ENCODE peak calls at places on chromosomes 13 and 19, in nine cellular contexts. O is A549, A is mammary epithelial cell, Y is neural progenitor cell, B is IMR-90, J is thoracic aorta, D is uterus, F is psoas muscle, H is stomach. K is an unnamed sample.

GRCh38 chr13:51230473-51231105 is 8.4 kb downstream of the FAM124A start:
- DNase-seq in A (no peak), Y (no peak), J (no peak), D (peak; percentile 86), O (no peak), B (peak; percentile 7), F (peak; percentile 46), H (peak; percentile 72), K (no peak)

GRCh38 chr13:52010890-52011689 is at the start of gene ATP7B:
- DNase-seq in B (no peak), H (no peak), O (peak; percentile 31), Y (peak; percentile 78), F (no peak), A (no peak), J (no peak), D (no peak), K (no peak)

GRCh38 chr19:48290341-48290922 is 20.6 kb downstream of the ZNF114 start:
- DNase-seq in Y (peak; percentile 80), O (peak; percentile 70), D (peak; percentile 28), H (no peak), F (no peak), B (peak; percentile 57), A (no peak), J (no peak), K (no peak)

GRCh38 chr19:38915329-38916321 is 3.6 kb upstream of the CCER2 start:
- DNase-seq in H (no peak), O (no peak), Y (no peak), J (no peak), B (no peak), F (no peak), D (no peak), A (no peak), K (no peak)

GRCh38 chr19:38664503-38665211 is 17.2 kb downstream of the ACTN4 start:
- DNase-seq in A (no peak), H (no peak), D (no peak), F (no peak), O (no peak), Y (no peak), J (no peak), B (no peak), K (no peak)

GRCh38 chr13:32728327-32728726 is 142.1 kb downstream of the PDS5B start:
- DNase-seq in F (no peak), D (no peak), B (no peak), O (no peak), A (no peak), Y (peak; percentile 77), H (no peak), J (no peak), K (no peak)

GRCh38 chr13:114311387-114311786 is 2.9 kb upstream of the CHAMP1 start:
- DNase-seq in J (no peak), B (no peak), F (no peak), H (no peak), O (no peak), A (no peak), D (no peak), Y (no peak), K (no peak)

GRCh38 chr19:50513746-50514345 is at the start of gene ASPDH:
- DNase-seq in Y (peak; percentile 50), A (no peak), F (no peak), O (no peak), H (no peak), B (no peak), D (no peak), J (no peak), K (no peak)

GRCh38 chr13:48749699-48750473 is 96.2 kb downstream of the CYSLTR2 start:
- DNase-seq in B (peak; percentile 99), H (peak; percentile 62), O (peak; percentile 62), Y (peak; percentile 62), D (peak; percentile 94), F (peak; percentile 85), J (peak; percentile 75), A (peak; percentile 99), K (peak; percentile 89)

GRCh38 chr13:48746816-48747215 is 93.1 kb downstream of the CYSLTR2 start:
- DNase-seq in J (no peak), A (no peak), F (no peak), Y (no peak), O (no peak), D (no peak), B (no peak), H (no peak), K (no peak)

GRCh38 chr13:48749144-48749543 is 95.4 kb downstream of the CYSLTR2 start:
- DNase-seq in B (peak; percentile 70), D (peak; percentile 25), F (no peak), A (peak; percentile 75), J (no peak), Y (no peak), H (no peak), O (no peak), K (no peak)

GRCh38 chr13:48748681-48749080 is 95.0 kb downstream of the CYSLTR2 start:
- DNase-seq in Y (no peak), J (no peak), A (no peak), D (no peak), F (no peak), B (peak; percentile 23), H (no peak), O (no peak), K (no peak)

GRCh38 chr13:48750588-48751383 is 97.1 kb downstream of the CYSLTR2 start:
- DNase-seq in B (no peak), F (peak; percentile 27), Y (no peak), A (no peak), H (no peak), O (no peak), D (peak; percentile 65), J (no peak), K (no peak)
- H3K27ac ChIP-seq in B (no peak overlapping the region), F (peak overlapping the region; percentile 53), Y (no peak overlapping the region), A (peak overlapping the region; percentile 82), H (peak overlapping the region; percentile 63), O (peak overlapping the region; percentile 47), D (peak overlapping the region; percentile 81), J (peak overlapping the region; percentile 49), K (no peak overlapping the region)

GRCh38 chr13:110421696-110422395 is 114.8 kb downstream of the COL4A2 start:
- DNase-seq in B (peak; percentile 90), A (no peak), D (no peak), Y (no peak), H (no peak), O (no peak), J (no peak), F (no peak), K (no peak)
- H3K4me1 ChIP-seq in B (peaks cover 22% of the 10 kb centered on the region), A (peaks cover 41% of the 10 kb centered on the region), D (peaks cover 6% of the 10 kb centered on the region), Y (peaks cover 5% of the 10 kb centered on the region), H (peaks cover 23% of the 10 kb centered on the region), O (peaks cover 29% of the 10 kb centered on the region), J (peaks cover 27% of the 10 kb centered on the region), F (peaks cover 4% of the 10 kb centered on the region), K (peaks cover 10% of the 10 kb centered on the region)

GRCh38 chr13:112969692-112970338 is 801 bp downstream of the MCF2L start:
- DNase-seq in H (no peak), Y (no peak), J (no peak), A (no peak), O (no peak), D (no peak), B (no peak), F (no peak), K (peak; percentile 6)

GRCh38 chr13:112968380-112968909 is 569 bp upstream of the MCF2L start:
- DNase-seq in D (no peak), F (no peak), Y (peak; percentile 43), O (peak; percentile 10), A (no peak), B (no peak), H (peak; percentile 79), J (no peak), K (peak; percentile 50)

GRCh38 chr13:112970552-112971287 is 1.7 kb downstream of the MCF2L start:
- DNase-seq in H (no peak), J (no peak), B (no peak), A (no peak), O (no peak), F (no peak), D (no peak), Y (no peak), K (peak; percentile 23)

GRCh38 chr13:112967666-112968379 is 1.2 kb upstream of the MCF2L start:
- DNase-seq in F (no peak), Y (peak; percentile 68), D (no peak), A (peak; percentile 35), J (no peak), O (no peak), B (no peak), H (no peak), K (peak; percentile 2)

GRCh38 chr13:112968910-112969691 is at the start of gene MCF2L:
- DNase-seq in O (peak; percentile 27), F (no peak), B (peak; percentile 31), J (no peak), H (peak; percentile 56), A (no peak), Y (peak; percentile 68), D (no peak), K (peak; percentile 26)
- H3K27ac ChIP-seq in O (no peak within 1 kb of the TSS), F (peak within 1 kb of the TSS; percentile 30), B (no peak within 1 kb of the TSS), J (no peak within 1 kb of the TSS), H (peak within 1 kb of the TSS; percentile 82), A (no peak within 1 kb of the TSS), Y (no peak within 1 kb of the TSS), D (peak within 1 kb of the TSS; percentile 18), K (no peak within 1 kb of the TSS)

DNA sequence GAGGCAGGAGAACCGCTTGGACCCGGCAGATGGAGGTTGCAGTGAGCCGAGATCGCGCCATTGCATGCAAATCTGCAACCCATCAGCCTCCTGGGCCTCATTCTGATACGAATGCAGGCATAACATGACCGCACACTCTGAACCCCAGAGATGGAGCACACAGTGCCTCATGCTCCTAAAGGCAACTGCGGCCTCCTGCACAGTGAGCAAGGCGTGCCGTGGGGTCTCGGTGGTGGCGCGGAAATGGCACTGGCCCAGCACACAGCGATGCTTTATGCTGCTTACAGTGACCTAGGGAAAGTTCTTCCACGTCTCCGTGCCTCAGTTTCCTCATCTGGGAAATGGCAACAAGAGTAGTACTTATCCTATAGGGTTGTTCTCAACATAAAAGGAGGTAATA is 2.0 kb upstream of the C19orf12 start:
- DNase-seq in J (no peak), F (no peak), O (no peak), H (no peak), Y (no peak), A (no peak), D (no peak), B (no peak), K (no peak)
- H3K4me1 ChIP-seq in J (peaks cover 20% of the 10 kb centered on the region), F (peaks cover 18% of the 10 kb centered on the region), O (peaks cover 21% of the 10 kb centered on the region), H (peaks cover 40% of the 10 kb centered on the region), Y (peaks cover 7% of the 10 kb centered on the region), A (peaks cover 3% of the 10 kb centered on the region), D (peaks cover 6% of the 10 kb centered on the region), B (peaks cover 6% of the 10 kb centered on the region), K (no peaks in the 10 kb centered on the region)

GRCh38 chr19:5914946-5915781 is 1.1 kb downstream of the CAPS start:
- DNase-seq in B (no peak), D (no peak), H (peak; percentile 80), A (no peak), Y (no peak), O (no peak), J (no peak), F (no peak), K (no peak)

GRCh38 chr19:5914358-5914774 is 312 bp downstream of the CAPS start:
- DNase-seq in F (no peak), H (peak; percentile 27), A (no peak), J (no peak), O (no peak), Y (no peak), D (no peak), B (no peak), K (no peak)

GRCh38 chr19:5915782-5916165 is 1.7 kb downstream of the CAPS start:
- DNase-seq in H (no peak), O (no peak), J (no peak), D (no peak), B (no peak), Y (no peak), A (no peak), F (no peak), K (no peak)

GRCh38 chr19:5916201-5916708 is 2.2 kb downstream of the CAPS start:
- DNase-seq in F (no peak), J (no peak), Y (no peak), B (no peak), A (no peak), D (no peak), O (no peak), H (no peak), K (no peak)

GRCh38 chr19:5913739-5914357 is at the start of gene CAPS:
- DNase-seq in D (no peak), Y (no peak), F (peak; percentile 56), A (peak; percentile 72), J (no peak), H (peak; percentile 91), B (peak; percentile 23), O (peak; percentile 26), K (no peak)
- H3K27ac ChIP-seq in D (no peak within 1 kb of the TSS), Y (no peak within 1 kb of the TSS), F (no peak within 1 kb of the TSS), A (no peak within 1 kb of the TSS), J (peak within 1 kb of the TSS; percentile 23), H (peak within 1 kb of the TSS; percentile 76), B (no peak within 1 kb of the TSS), O (peak within 1 kb of the TSS; percentile 59), K (peak within 1 kb of the TSS; percentile 32)

K was measured in RWPE2.